ENCODE peak calls at places on chromosomes 3 and 15, in nine cellular contexts. H is adipocyte; I is dorsolateral prefrontal cortex; B is HTR-8/SVneo; G is stomach; C is midbrain; V is stimulated activated CD4-positive, alpha-beta T cell treated with anti-CD3 and anti-CD28 coated beads, Interleukin-1b, Interleukin-23, amount 100 ng/mL, for 4 hours; N is HEK293T; D is GM18507. Z is an unnamed sample.
A peak's percentile ranks its signal among the peaks of the same experiment; 100 is the strongest.

GRCh38 chr15:74041311-74041756 is 41.0 kb downstream of the GOLGA6A start:
- DNase-seq in H (no peak), I (no peak), B (no peak), G (no peak), C (no peak), V (no peak), N (no peak), D (no peak), Z (no peak)

GRCh38 chr3:142613491-142613890 is 17.3 kb downstream of the PLS1 start:
- DNase-seq in H (no peak), I (no peak), B (no peak), G (no peak), C (no peak), V (no peak), N (no peak), D (no peak), Z (no peak)

GRCh38 chr3:128009952-128010846 is 42.0 kb upstream of the SEC61A1 start:
- DNase-seq in H (peak; percentile 96), I (no peak), B (no peak), G (no peak), C (no peak), V (no peak), N (no peak), D (no peak), Z (no peak)

GRCh38 chr3:176950743-176951142 is 246.5 kb downstream of the TBL1XR1 start:
- DNase-seq in H (peak; percentile 21), I (no peak), B (no peak), G (no peak), C (no peak), V (no peak), N (no peak), D (no peak), Z (no peak)

GRCh38 chr3:38966956-38967795 is 84.6 kb downstream of the SCN11A start:
- DNase-seq in H (peak; percentile 7), I (no peak), B (no peak), G (no peak), C (no peak), V (no peak), N (no peak), D (no peak), Z (no peak)

GRCh38 chr3:23459437-23459836 is 256.3 kb downstream of the UBE2E2 start:
- DNase-seq in H (no peak), I (no peak), B (no peak), G (no peak), C (no peak), V (no peak), N (no peak), D (no peak), Z (no peak)

GRCh38 chr3:186352369-186352768 is 9.7 kb downstream of the DGKG start:
- DNase-seq in H (no peak), I (no peak), B (no peak), G (no peak), C (no peak), V (no peak), N (no peak), D (no peak), Z (no peak)

GRCh38 chr3:45596290-45596791 is 1.8 kb downstream of the LIMD1 start:
- DNase-seq in H (no peak), I (no peak), B (no peak), G (no peak), C (no peak), V (no peak), N (no peak), D (peak; percentile 54), Z (no peak)

GRCh38 chr3:81995334-81995733 is 233.9 kb upstream of the GBE1 start:
- DNase-seq in H (no peak), I (no peak), B (no peak), G (no peak), C (no peak), V (no peak), N (no peak), D (no peak), Z (no peak)

Z was measured in anterior cingulate cortex.